ENCODE peak calls at places on chromosomes 11 and 22, in ten cellular contexts. Q is CD4-positive, alpha-beta memory T cell; H is AG04450; S is PC-9; I is mesendoderm; V is renal cortical epithelial cell; X is hypothalamus; G is fibroblast of lung; D is progenitor cell of endocrine pancreas; C is AG09319. T is an unnamed sample.

GRCh38 chr22:19287076-19287724 is 4.3 kb downstream of the CLTCL1 start:
- DNase-seq in Q (no peak), H (peak; percentile 30), S (no peak), I (no peak), V (peak; percentile 51), X (no peak), G (peak; percentile 83), D (no peak), C (no peak), T (peak; percentile 31)

GRCh38 chr11:121741954-121742361 is 289.2 kb upstream of the SORL1-AS1 start:
- DNase-seq in Q (no peak), H (no peak), S (no peak), I (no peak), V (no peak), X (peak; percentile 47), G (peak; percentile 61), D (no peak), C (no peak), T (peak; percentile 20)

GRCh38 chr11:70233511-70233919 is 30.4 kb downstream of the FADD start:
- DNase-seq in Q (no peak), H (peak; percentile 20), S (peak; percentile 100), I (no peak), V (peak; percentile 99), X (no peak), G (peak; percentile 98), D (no peak), C (no peak), T (peak; percentile 90)

GRCh38 chr11:17563248-17563647 is 16.2 kb downstream of the OTOG start:
- DNase-seq in Q (no peak), H (no peak), S (no peak), I (peak; percentile 75), V (peak; percentile 22), X (no peak), G (no peak), D (no peak), C (no peak), T (no peak)

GRCh38 chr11:10309163-10310093 is 4.6 kb downstream of the ADM start:
- DNase-seq in Q (no peak), H (no peak), S (peak; percentile 80), I (peak; percentile 97), V (peak; percentile 81), X (peak; percentile 51), G (peak; percentile 68), D (no peak), C (peak; percentile 88), T (peak; percentile 90)

GRCh38 chr11:133230446-133230845 is 301.9 kb downstream of the OPCML start:
- DNase-seq in Q (no peak), H (no peak), S (no peak), I (no peak), V (no peak), X (no peak), G (no peak), D (no peak), C (no peak), T (no peak)

GRCh38 chr11:6438979-6439571 is 1.7 kb downstream of the HPX start:
- DNase-seq in Q (peak; percentile 29), H (no peak), S (no peak), I (peak; percentile 83), V (peak; percentile 65), X (peak; percentile 5), G (peak; percentile 38), D (peak; percentile 26), C (peak; percentile 20), T (peak; percentile 54)

GRCh38 chr11:61797263-61797944 is 4.7 kb downstream of the FEN1 start:
- DNase-seq in Q (peak; percentile 73), H (peak; percentile 82), S (peak; percentile 72), I (peak; percentile 86), V (peak; percentile 84), X (peak; percentile 60), G (peak; percentile 76), D (no peak), C (peak; percentile 67), T (peak; percentile 90)

GRCh38 chr22:38564669-38565068 is 5.3 kb downstream of the DMC1 start:
- DNase-seq in Q (no peak), H (no peak), S (no peak), I (no peak), V (no peak), X (no peak), G (no peak), D (no peak), C (no peak), T (no peak)

GRCh38 chr11:80109652-80110051 is 668.8 kb upstream of the TENM4 start:
- DNase-seq in Q (no peak), H (no peak), S (no peak), I (peak; percentile 54), V (no peak), X (no peak), G (no peak), D (no peak), C (no peak), T (no peak)

GRCh38 chr11:113729456-113729855 is 23.3 kb upstream of the TMPRSS5 start:
- DNase-seq in Q (no peak), H (no peak), S (no peak), I (peak; percentile 26), V (no peak), X (no peak), G (no peak), D (no peak), C (no peak), T (no peak)

GRCh38 chr11:11034476-11034875 is 176.6 kb upstream of the ZBED5 start:
- DNase-seq in Q (no peak), H (no peak), S (no peak), I (no peak), V (no peak), X (no peak), G (no peak), D (no peak), C (no peak), T (no peak)

GRCh38 chr11:118735203-118735602 is 55.8 kb upstream of the TREH start:
- DNase-seq in Q (no peak), H (no peak), S (peak; percentile 52), I (no peak), V (no peak), X (no peak), G (no peak), D (no peak), C (no peak), T (no peak)

GRCh38 chr22:47293368-47294221 is 531.1 kb downstream of the TBC1D22A start:
- DNase-seq in Q (no peak), H (no peak), S (no peak), I (no peak), V (no peak), X (no peak), G (no peak), D (no peak), C (no peak), T (no peak)

GRCh38 chr22:23503142-23503541 is 76.9 kb downstream of the IGLL1 start:
- DNase-seq in Q (no peak), H (no peak), S (no peak), I (no peak), V (no peak), X (no peak), G (no peak), D (no peak), C (no peak), T (no peak)

GRCh38 chr11:7603031-7603781 is 70.1 kb downstream of the CYB5R2 start:
- DNase-seq in Q (no peak), H (no peak), S (no peak), I (no peak), V (no peak), X (no peak), G (peak; percentile 3), D (no peak), C (peak; percentile 75), T (no peak)

GRCh38 chr11:57644748-57645715 is 4.7 kb downstream of the YPEL4 start:
- DNase-seq in Q (peak; percentile 85), H (no peak), S (peak; percentile 60), I (peak; percentile 92), V (peak; percentile 60), X (peak; percentile 64), G (peak; percentile 55), D (peak; percentile 78), C (no peak), T (peak; percentile 84)

GRCh38 chr11:64055077-64055476 is 19.3 kb downstream of the FLRT1 start:
- DNase-seq in Q (no peak), H (no peak), S (no peak), I (peak; percentile 25), V (no peak), X (no peak), G (no peak), D (no peak), C (no peak), T (no peak)

GRCh38 chr22:38082986-38083710 is 836 bp downstream of the SLC16A8 start:
- DNase-seq in Q (no peak), H (no peak), S (no peak), I (no peak), V (no peak), X (no peak), G (no peak), D (no peak), C (no peak), T (no peak)

GRCh38 chr22:28151241-28151640 is 232.2 kb upstream of the PITPNB start:
- DNase-seq in Q (no peak), H (no peak), S (no peak), I (no peak), V (no peak), X (no peak), G (no peak), D (no peak), C (no peak), T (no peak)

GRCh38 chr11:126630488-126630887 is 275.0 kb downstream of the ST3GAL4 start:
- DNase-seq in Q (no peak), H (no peak), S (no peak), I (peak; percentile 11), V (no peak), X (no peak), G (no peak), D (no peak), C (no peak), T (no peak)

GRCh38 chr11:71484248-71485062 is 31.5 kb downstream of the NADSYN1 start:
- DNase-seq in Q (no peak), H (no peak), S (no peak), I (no peak), V (no peak), X (no peak), G (no peak), D (no peak), C (no peak), T (no peak)

GRCh38 chr22:21684492-21685163 is 18.8 kb downstream of the PPIL2 start:
- DNase-seq in Q (no peak), H (no peak), S (no peak), I (no peak), V (no peak), X (no peak), G (no peak), D (no peak), C (no peak), T (no peak)

GRCh38 chr22:26194877-26195276 is 25.6 kb downstream of the SEZ6L start:
- DNase-seq in Q (no peak), H (no peak), S (no peak), I (no peak), V (no peak), X (no peak), G (no peak), D (no peak), C (no peak), T (no peak)

GRCh38 chr22:25833091-25833490 is 91.1 kb downstream of the MYO18B start:
- DNase-seq in Q (no peak), H (no peak), S (no peak), I (no peak), V (no peak), X (no peak), G (no peak), D (no peak), C (no peak), T (no peak)

GRCh38 chr11:132402056-132402684 is 1031.8 kb downstream of the NTM start:
- DNase-seq in Q (no peak), H (peak; percentile 29), S (no peak), I (peak; percentile 82), V (no peak), X (peak; percentile 17), G (peak; percentile 59), D (peak; percentile 13), C (peak; percentile 16), T (peak; percentile 73)

GRCh38 chr11:104581246-104581980 is 316.8 kb downstream of the CASP12 start:
- DNase-seq in Q (no peak), H (no peak), S (no peak), I (peak; percentile 22), V (no peak), X (no peak), G (peak; percentile 36), D (no peak), C (no peak), T (no peak)

GRCh38 chr11:122038543-122038942 is 77.5 kb downstream of the BLID start:
- DNase-seq in Q (no peak), H (peak; percentile 72), S (no peak), I (peak; percentile 96), V (peak; percentile 85), X (no peak), G (peak; percentile 96), D (no peak), C (peak; percentile 65), T (peak; percentile 85)

T was measured in astrocyte of the hippocampus.